ENCODE peak calls at places on chromosomes 5 and 9, in nine cellular contexts. One of them, this sample, is unnamed. For H3K36me3, the result is how much of the 10 kb centered on the place peaks cover.

GRCh38 chr5:158852622-158853021 is 247.1 kb downstream of the EBF1 start:
- DNase-seq in adrenal gland: no peak
- DNase-seq in K562: no peak
- DNase-seq in mesendoderm: no peak
- DNase-seq in breast epithelium: no peak
- DNase-seq in neural progenitor cell: no peak
- DNase-seq in body of pancreas: no peak
- DNase-seq in OCI-LY7: no peak
- DNase-seq in IMR-90: no peak
- DNase-seq in this sample: no peak

GRCh38 chr5:110075656-110076055 is 385.9 kb downstream of the MAN2A1 start:
- DNase-seq in K562: no peak
- DNase-seq in adrenal gland: no peak
- DNase-seq in mesendoderm: no peak
- DNase-seq in IMR-90: no peak
- DNase-seq in OCI-LY7: no peak
- DNase-seq in body of pancreas: no peak
- DNase-seq in breast epithelium: no peak
- DNase-seq in neural progenitor cell: no peak
- DNase-seq in this sample: no peak

GRCh38 chr5:37619353-37619752 is 220.5 kb downstream of the GDNF start:
- DNase-seq in body of pancreas: no peak
- DNase-seq in K562: no peak
- DNase-seq in neural progenitor cell: no peak
- DNase-seq in IMR-90: peak
- DNase-seq in adrenal gland: no peak
- DNase-seq in OCI-LY7: no peak
- DNase-seq in breast epithelium: no peak
- DNase-seq in mesendoderm: no peak
- DNase-seq in this sample: no peak

GRCh38 chr5:118736396-118736795 is 252.0 kb downstream of the DTWD2 start:
- DNase-seq in body of pancreas: no peak
- DNase-seq in mesendoderm: peak
- DNase-seq in OCI-LY7: no peak
- DNase-seq in IMR-90: no peak
- DNase-seq in neural progenitor cell: no peak
- DNase-seq in adrenal gland: no peak
- DNase-seq in breast epithelium: no peak
- DNase-seq in K562: no peak
- DNase-seq in this sample: no peak

GRCh38 chr9:135220601-135221575 is 133.4 kb downstream of the OLFM1 start:
- DNase-seq in mesendoderm: no peak
- DNase-seq in IMR-90: no peak
- DNase-seq in K562: no peak
- DNase-seq in OCI-LY7: no peak
- DNase-seq in neural progenitor cell: no peak
- DNase-seq in adrenal gland: no peak
- DNase-seq in body of pancreas: peak
- DNase-seq in breast epithelium: no peak
- DNase-seq in this sample: no peak

GRCh38 chr5:111384220-111384619 is 128.1 kb downstream of the STARD4 start:
- DNase-seq in body of pancreas: no peak
- DNase-seq in IMR-90: no peak
- DNase-seq in mesendoderm: peak
- DNase-seq in adrenal gland: no peak
- DNase-seq in breast epithelium: no peak
- DNase-seq in K562: no peak
- DNase-seq in OCI-LY7: no peak
- DNase-seq in neural progenitor cell: no peak
- DNase-seq in this sample: no peak

GRCh38 chr5:75667586-75667985 is 49.7 kb downstream of the POC5 start:
- DNase-seq in K562: no peak
- DNase-seq in mesendoderm: peak
- DNase-seq in breast epithelium: no peak
- DNase-seq in OCI-LY7: no peak
- DNase-seq in adrenal gland: no peak
- DNase-seq in IMR-90: no peak
- DNase-seq in neural progenitor cell: no peak
- DNase-seq in body of pancreas: no peak
- DNase-seq in this sample: no peak

GRCh38 chr9:98006127-98006796 is 23.1 kb downstream of the ANP32B start:
- DNase-seq in adrenal gland: no peak
- DNase-seq in mesendoderm: no peak
- DNase-seq in neural progenitor cell: no peak
- DNase-seq in OCI-LY7: no peak
- DNase-seq in breast epithelium: no peak
- DNase-seq in body of pancreas: no peak
- DNase-seq in IMR-90: peak
- DNase-seq in K562: no peak
- DNase-seq in this sample: no peak

DNA sequence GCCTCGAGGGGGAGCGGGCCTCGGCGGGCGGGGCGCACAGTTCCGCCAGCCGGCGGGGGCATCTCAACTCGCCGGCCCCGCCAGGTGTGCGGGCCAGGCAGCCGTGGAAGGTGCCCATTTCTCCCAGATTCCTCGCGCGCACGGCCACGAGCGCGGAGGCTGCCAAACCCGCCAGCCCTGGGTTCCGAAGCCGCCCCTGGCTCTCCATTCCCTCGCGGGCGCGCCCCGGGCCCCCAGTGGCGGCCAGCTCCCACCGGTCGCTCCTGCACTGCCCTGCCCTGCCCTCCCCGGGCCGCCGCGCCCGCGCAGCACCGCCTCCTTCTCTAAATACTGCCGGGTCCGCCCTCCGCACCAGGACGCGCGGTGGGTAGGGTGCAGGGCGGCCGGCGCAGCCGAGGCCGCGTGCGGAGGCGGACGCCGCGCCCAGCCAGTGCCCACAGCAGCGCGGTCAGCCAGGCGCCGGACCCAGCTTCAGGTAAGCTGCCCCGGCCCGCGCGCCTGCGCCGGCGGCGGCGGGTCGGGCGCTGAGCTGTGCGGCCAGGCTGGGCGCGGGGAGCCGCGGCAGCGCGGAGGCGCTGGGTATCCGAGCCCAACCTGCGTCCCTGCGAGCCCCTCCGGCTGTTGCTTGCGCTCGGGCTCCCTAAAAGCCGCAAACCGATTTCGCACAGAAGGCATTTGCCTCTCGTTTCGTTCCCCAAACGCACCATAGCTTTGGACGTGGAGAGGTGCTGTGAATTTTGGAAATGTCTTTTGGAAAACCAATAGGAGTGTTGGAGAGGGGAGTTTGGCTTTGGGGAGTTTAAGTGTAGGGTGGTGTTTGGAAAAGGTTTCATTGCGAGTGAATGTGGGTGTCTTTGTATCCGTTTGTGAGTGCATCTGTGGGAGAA is at the start of gene TMEM171:
- DNase-seq in neural progenitor cell: peak
- DNase-seq in mesendoderm: peak
- DNase-seq in breast epithelium: no peak
- DNase-seq in OCI-LY7: no peak
- DNase-seq in adrenal gland: no peak
- DNase-seq in K562: no peak
- DNase-seq in body of pancreas: peak
- DNase-seq in IMR-90: peak
- DNase-seq in this sample: no peak
- H3K36me3 ChIP-seq in neural progenitor cell: under half
- H3K36me3 ChIP-seq in mesendoderm: under half
- H3K36me3 ChIP-seq in breast epithelium: under half
- H3K36me3 ChIP-seq in OCI-LY7: under half
- H3K36me3 ChIP-seq in adrenal gland: under half
- H3K36me3 ChIP-seq in K562: under half
- H3K36me3 ChIP-seq in body of pancreas: under half
- H3K36me3 ChIP-seq in IMR-90: under half
- H3K36me3 ChIP-seq in this sample: under half

DNA sequence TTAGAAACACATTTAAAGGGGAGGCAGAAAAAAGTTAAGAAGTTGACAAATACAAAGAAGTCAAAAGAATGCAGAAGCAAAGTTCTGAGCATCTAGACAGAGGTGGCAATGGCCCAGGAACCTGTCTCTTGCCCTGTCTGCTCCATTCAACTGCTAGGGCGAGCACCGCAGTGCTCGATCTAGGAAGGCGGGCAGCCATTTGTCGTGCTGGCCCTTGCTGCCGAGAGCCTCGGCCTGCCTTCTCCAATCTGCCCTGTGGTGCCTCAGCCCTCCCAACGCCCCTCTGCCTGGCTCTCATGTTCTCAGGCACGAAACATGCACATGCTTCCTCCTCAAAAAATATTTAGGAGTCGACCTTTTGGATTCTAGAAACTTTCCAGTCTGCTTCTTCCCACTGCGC is 42.2 kb downstream of the DDX31 start:
- DNase-seq in mesendoderm: no peak
- DNase-seq in OCI-LY7: no peak
- DNase-seq in K562: no peak
- DNase-seq in IMR-90: no peak
- DNase-seq in body of pancreas: no peak
- DNase-seq in adrenal gland: no peak
- DNase-seq in neural progenitor cell: no peak
- DNase-seq in breast epithelium: no peak
- DNase-seq in this sample: no peak
- H3K36me3 ChIP-seq in mesendoderm: under half
- H3K36me3 ChIP-seq in OCI-LY7: half or more
- H3K36me3 ChIP-seq in K562: half or more
- H3K36me3 ChIP-seq in IMR-90: under half
- H3K36me3 ChIP-seq in body of pancreas: under half
- H3K36me3 ChIP-seq in adrenal gland: under half
- H3K36me3 ChIP-seq in neural progenitor cell: under half
- H3K36me3 ChIP-seq in breast epithelium: under half
- H3K36me3 ChIP-seq in this sample: under half

GRCh38 chr9:120610975-120611689 is 31.2 kb upstream of the CDK5RAP2 start:
- DNase-seq in mesendoderm: peak
- DNase-seq in IMR-90: no peak
- DNase-seq in adrenal gland: no peak
- DNase-seq in breast epithelium: no peak
- DNase-seq in body of pancreas: no peak
- DNase-seq in neural progenitor cell: no peak
- DNase-seq in OCI-LY7: no peak
- DNase-seq in K562: peak
- DNase-seq in this sample: no peak
- H3K36me3 ChIP-seq in mesendoderm: under half
- H3K36me3 ChIP-seq in IMR-90: under half
- H3K36me3 ChIP-seq in adrenal gland: under half
- H3K36me3 ChIP-seq in breast epithelium: under half
- H3K36me3 ChIP-seq in body of pancreas: under half
- H3K36me3 ChIP-seq in neural progenitor cell: under half
- H3K36me3 ChIP-seq in OCI-LY7: under half
- H3K36me3 ChIP-seq in K562: under half
- H3K36me3 ChIP-seq in this sample: under half

GRCh38 chr5:53091304-53091703 is 18.3 kb downstream of the MOCS2 start:
- DNase-seq in adrenal gland: no peak
- DNase-seq in OCI-LY7: no peak
- DNase-seq in IMR-90: peak
- DNase-seq in body of pancreas: no peak
- DNase-seq in mesendoderm: peak
- DNase-seq in K562: no peak
- DNase-seq in neural progenitor cell: no peak
- DNase-seq in breast epithelium: no peak
- DNase-seq in this sample: no peak
- H3K36me3 ChIP-seq in adrenal gland: under half
- H3K36me3 ChIP-seq in OCI-LY7: under half
- H3K36me3 ChIP-seq in IMR-90: under half
- H3K36me3 ChIP-seq in body of pancreas: under half
- H3K36me3 ChIP-seq in mesendoderm: under half
- H3K36me3 ChIP-seq in K562: under half
- H3K36me3 ChIP-seq in neural progenitor cell: under half
- H3K36me3 ChIP-seq in breast epithelium: under half
- H3K36me3 ChIP-seq in this sample: under half